ENCODE peak calls at places on chromosomes 4 and X, in seven cellular contexts. X is cardiac muscle cell, E is HS-27A, R is endodermal cell, J is left lobe of liver, W is RWPE1, B is OCI-M1. S is an unnamed sample.
A peak's percentile ranks its signal among the peaks of the same experiment; 100 is the strongest.

GRCh38 chr4:187046471-187046870 is 322.8 kb upstream of the FAT1 start:
- DNase-seq in R (no peak), X (no peak), J (no peak), E (no peak), B (no peak), W (no peak), S (no peak)

GRCh38 chrX:55011294-55011693 is 11.1 kb downstream of the APEX2 start:
- DNase-seq in W (no peak), R (no peak), B (peak; percentile 43), J (no peak), E (no peak), X (no peak), S (no peak)

GRCh38 chrX:140318306-140318705 is 186.6 kb downstream of the SOX3 start:
- DNase-seq in R (no peak), W (peak; percentile 26), B (no peak), X (no peak), E (no peak), J (no peak), S (no peak)

GRCh38 chr4:139853309-139853708 is 187.7 kb downstream of the MGST2 start:
- DNase-seq in W (no peak), B (no peak), X (no peak), J (no peak), R (peak; percentile 79), E (no peak), S (no peak)

GRCh38 chrX:122092978-122093377 is 1045.6 kb downstream of the GLUD2 start:
- DNase-seq in R (no peak), B (no peak), J (no peak), W (no peak), E (no peak), X (no peak), S (no peak)

GRCh38 chrX:129925305-129926092 is 19.5 kb downstream of the UTP14A start:
- DNase-seq in R (peak; percentile 87), E (no peak), W (no peak), B (peak; percentile 81), J (peak; percentile 60), X (peak; percentile 75), S (peak; percentile 77)

GRCh38 chr4:38868055-38868965 is 704 bp downstream of the FAM114A1 start:
- DNase-seq in J (peak; percentile 76), E (no peak), R (peak; percentile 68), W (no peak), X (peak; percentile 41), B (no peak), S (no peak)

GRCh38 chr4:149264093-149264733 is 551.4 kb downstream of the IQCM start:
- DNase-seq in J (peak; percentile 46), X (peak; percentile 70), R (peak; percentile 75), W (peak; percentile 30), E (peak; percentile 45), B (peak; percentile 87), S (no peak)

GRCh38 chr4:61199869-61200194 is 294 bp upstream of the ADGRL3 start:
- DNase-seq in R (no peak), B (no peak), E (no peak), J (no peak), X (no peak), W (no peak), S (no peak)

GRCh38 chr4:79863333-79863732 is 209.7 kb downstream of the ANTXR2 start:
- DNase-seq in B (no peak), R (no peak), W (no peak), J (no peak), X (no peak), E (no peak), S (no peak)

GRCh38 chr4:179695175-179695574 is 2252.9 kb upstream of the AGA start:
- DNase-seq in W (peak; percentile 1), E (peak; percentile 63), X (no peak), B (peak; percentile 77), R (no peak), J (no peak), S (no peak)

GRCh38 chr4:35052546-35052945 is 1191.8 kb downstream of the ARAP2 start:
- DNase-seq in E (no peak), W (no peak), X (no peak), B (no peak), J (no peak), R (no peak), S (no peak)

GRCh38 chr4:174023641-174024040 is 259.8 kb downstream of the FBXO8 start:
- DNase-seq in J (no peak), B (no peak), W (no peak), R (no peak), X (no peak), E (no peak), S (no peak)

GRCh38 chr4:158581161-158581560 is 59.5 kb downstream of the RXFP1 start:
- DNase-seq in E (no peak), W (no peak), J (no peak), R (no peak), B (no peak), X (no peak), S (no peak)

GRCh38 chr4:116688536-116688935 is 396.8 kb downstream of the TRAM1L1 start:
- DNase-seq in E (no peak), J (no peak), R (no peak), B (no peak), X (no peak), W (no peak), S (no peak)

GRCh38 chr4:123338715-123339114 is 57.9 kb upstream of the SPRY1 start:
- DNase-seq in B (no peak), J (no peak), X (no peak), W (no peak), E (no peak), R (no peak), S (no peak)

GRCh38 chrX:113522814-113523213 is 682.2 kb upstream of the AMOT start:
- DNase-seq in J (no peak), X (no peak), E (no peak), B (peak; percentile 8), W (no peak), R (no peak), S (no peak)

GRCh38 chr4:3174371-3175338 is 74.3 kb upstream of the MSANTD1 start:
- DNase-seq in R (peak; percentile 40), W (no peak), B (no peak), X (peak; percentile 64), J (no peak), E (no peak), S (no peak)

GRCh38 chr4:78569291-78569821 is 17.8 kb downstream of the ANXA3 start:
- DNase-seq in X (no peak), E (peak; percentile 81), J (no peak), R (peak; percentile 65), W (peak; percentile 69), B (no peak), S (no peak)

GRCh38 chrX:31449975-31450374 is 378.1 kb upstream of the FTHL17 start:
- DNase-seq in R (no peak), X (no peak), B (no peak), W (no peak), E (no peak), J (no peak), S (no peak)

GRCh38 chr4:125891597-125892258 is 577.0 kb downstream of the FAT4 start:
- DNase-seq in R (no peak), J (no peak), B (no peak), E (peak; percentile 57), W (no peak), X (no peak), S (no peak)

GRCh38 chrX:46125139-46125538 is 420.1 kb downstream of the ZNF674 start:
- DNase-seq in R (no peak), B (peak; percentile 76), J (no peak), W (no peak), X (no peak), E (no peak), S (no peak)

GRCh38 chr4:3434891-3435683 is 6.7 kb upstream of the HGFAC start:
- DNase-seq in B (no peak), R (peak; percentile 68), W (no peak), J (no peak), X (no peak), E (no peak), S (no peak)

GRCh38 chr4:74297556-74297955 is 10.7 kb upstream of the EPGN start:
- DNase-seq in J (no peak), B (no peak), X (no peak), E (no peak), R (no peak), W (no peak), S (no peak)

GRCh38 chr4:184409911-184410692 is 64.2 kb downstream of the IRF2 start:
- DNase-seq in B (no peak), R (no peak), X (no peak), J (no peak), E (no peak), W (no peak), S (no peak)

GRCh38 chrX:150198776-150199175 is 164.3 kb upstream of the MAMLD1 start:
- DNase-seq in E (no peak), W (no peak), B (no peak), X (no peak), J (no peak), R (no peak), S (no peak)

GRCh38 chr4:26152051-26152450 is 168.8 kb upstream of the RBPJ start:
- DNase-seq in X (no peak), W (no peak), E (no peak), B (no peak), J (no peak), R (no peak), S (no peak)

GRCh38 chrX:39527045-39527444 is 570.7 kb downstream of the BCOR start:
- DNase-seq in X (no peak), W (no peak), B (peak; percentile 67), J (no peak), E (no peak), R (no peak), S (no peak)

GRCh38 chr4:8345946-8346814 is 76.6 kb downstream of the HTRA3 start:
- DNase-seq in B (no peak), W (no peak), J (peak; percentile 72), X (no peak), R (peak; percentile 37), E (no peak), S (peak; percentile 40)

GRCh38 chr4:59838236-59838635 is 1361.9 kb upstream of the ADGRL3 start:
- DNase-seq in X (no peak), J (no peak), R (no peak), W (no peak), B (no peak), E (no peak), S (no peak)

GRCh38 chr4:104735174-104735573 is 240.5 kb upstream of the CXXC4 start:
- DNase-seq in W (no peak), R (no peak), J (no peak), E (no peak), B (no peak), X (no peak), S (no peak)

GRCh38 chr4:155679343-155679742 is 12.7 kb downstream of the GUCY1A1 start:
- DNase-seq in W (no peak), J (no peak), E (peak; percentile 29), B (peak; percentile 69), R (no peak), X (peak; percentile 42), S (no peak)

GRCh38 chr4:151014521-151015457 is at the start of gene LRBA:
- DNase-seq in E (peak; percentile 42), B (peak; percentile 88), X (peak; percentile 87), J (peak; percentile 89), R (peak; percentile 97), W (peak; percentile 88), S (peak; percentile 86)

GRCh38 chrX:31656013-31656412 is 584.2 kb upstream of the FTHL17 start:
- DNase-seq in R (no peak), X (no peak), W (no peak), B (no peak), J (no peak), E (peak; percentile 8), S (no peak)

GRCh38 chrX:68599256-68600152 is 48.0 kb upstream of the STARD8 start:
- DNase-seq in W (no peak), E (no peak), J (no peak), X (no peak), B (peak; percentile 6), R (peak; percentile 49), S (no peak)

GRCh38 chrX:118528089-118528753 is 32.6 kb downstream of the DOCK11 start:
- DNase-seq in R (no peak), E (no peak), X (no peak), J (no peak), W (no peak), B (peak; percentile 83), S (no peak)

GRCh38 chr4:163256680-163257343 is 75.6 kb downstream of the NPY1R start:
- DNase-seq in E (no peak), B (no peak), R (no peak), W (no peak), J (no peak), X (no peak), S (no peak)